ENCODE peak calls at places on chromosomes 6 and 20, in ten cellular contexts. I is heart right ventricle; U is left ventricle myocardium inferior; L is heart left ventricle; K is BE2C; C is endothelial cell of umbilical vein; Y is esophagus squamous epithelium; X is Panc1; V is cardiac muscle cell; P is effector memory CD4-positive, alpha-beta T cell. G is an unnamed sample. For H3K4me1, the result is how much of the 10 kb centered on the place peaks cover.

GRCh38 chr6:129239825-129240491 is 357.0 kb downstream of the LAMA2 start:
- DNase-seq in Y (no peak), U (no peak), K (no peak), I (no peak), L (no peak), V (no peak), C (no peak), P (no peak), X (no peak), G (no peak)

GRCh38 chr6:85795966-85796365 is 153.3 kb upstream of the SYNCRIP start:
- DNase-seq in C (no peak), Y (no peak), L (no peak), U (no peak), V (no peak), K (no peak), I (no peak), P (no peak), X (no peak), G (no peak)

GRCh38 chr6:8195040-8195713 is 92.8 kb upstream of the EEF1E1 start:
- DNase-seq in V (no peak), Y (no peak), C (no peak), U (no peak), I (no peak), K (peak), P (no peak), L (no peak), X (no peak), G (no peak)

GRCh38 chr20:8542115-8542486 is 410.0 kb downstream of the PLCB1 start:
- DNase-seq in K (peak), Y (no peak), X (no peak), C (peak), L (no peak), V (no peak), I (no peak), U (no peak), P (no peak), G (no peak)

GRCh38 chr6:168029459-168030217 is 32.2 kb downstream of the KIF25 start:
- DNase-seq in P (no peak), V (no peak), Y (no peak), X (no peak), L (no peak), K (no peak), I (no peak), C (no peak), U (no peak), G (no peak)

GRCh38 chr6:170003027-170003426 is 251.6 kb downstream of the ERMARD start:
- DNase-seq in I (no peak), Y (no peak), V (no peak), X (no peak), C (no peak), K (no peak), L (no peak), U (no peak), P (no peak), G (no peak)

GRCh38 chr6:158057213-158057987 is 75.7 kb downstream of the SYNJ2 start:
- DNase-seq in L (no peak), C (peak), P (no peak), Y (no peak), X (peak), K (no peak), V (peak), U (no peak), I (no peak), G (peak)

GRCh38 chr6:33896391-33897192 is 92.8 kb upstream of the MLN start:
- DNase-seq in K (no peak), P (no peak), V (peak), U (no peak), L (no peak), C (no peak), I (no peak), Y (no peak), X (no peak), G (peak)

GRCh38 chr20:58407201-58407873 is 18.3 kb downstream of the VAPB start:
- DNase-seq in P (no peak), L (no peak), Y (no peak), X (no peak), U (no peak), K (no peak), C (peak), V (peak), I (no peak), G (peak)

GRCh38 chr20:52191132-52191435 is 495 bp downstream of the ZFP64 start:
- DNase-seq in X (no peak), I (no peak), C (no peak), U (no peak), Y (no peak), K (no peak), P (no peak), V (no peak), L (peak), G (no peak)

GRCh38 chr6:153947817-153948447 is 91.1 kb upstream of the OPRM1 start:
- DNase-seq in X (peak), U (no peak), K (peak), V (peak), P (no peak), I (peak), Y (no peak), L (no peak), C (no peak), G (no peak)

GRCh38 chr6:71510057-71510713 is 221.6 kb downstream of the OGFRL1 start:
- DNase-seq in V (peak), Y (no peak), L (peak), P (no peak), X (no peak), K (no peak), U (peak), I (peak), C (peak), G (peak)

GRCh38 chr6:140071601-140072062 is 697.2 kb upstream of the CITED2 start:
- DNase-seq in L (no peak), U (no peak), Y (no peak), I (no peak), V (peak), K (no peak), P (no peak), C (peak), X (no peak), G (peak)

GRCh38 chr20:1215386-1216170 is 10.3 kb upstream of the RAD21L1 start:
- DNase-seq in C (no peak), V (no peak), X (no peak), L (no peak), P (no peak), U (no peak), K (no peak), I (no peak), Y (no peak), G (no peak)

GRCh38 chr20:48983423-48984400 is 62.2 kb downstream of the ARFGEF2 start:
- DNase-seq in P (no peak), C (peak), U (peak), L (peak), I (peak), V (peak), Y (no peak), K (peak), X (peak), G (peak)

GRCh38 chr20:25295386-25296093 is 47.7 kb downstream of the PYGB start:
- DNase-seq in U (peak), L (peak), K (peak), P (no peak), X (no peak), V (no peak), C (no peak), Y (no peak), I (peak), G (no peak)

GRCh38 chr20:17530153-17530552 is 1.0 kb downstream of the BFSP1 start:
- DNase-seq in I (no peak), L (no peak), C (no peak), V (no peak), U (no peak), K (no peak), P (no peak), Y (no peak), X (no peak), G (no peak)

GRCh38 chr6:337782-338464 is 45.6 kb downstream of the DUSP22 start:
- DNase-seq in U (no peak), C (no peak), P (no peak), L (no peak), I (no peak), Y (no peak), K (no peak), V (no peak), X (no peak), G (no peak)

GRCh38 chr20:31721408-31722332 is 998 bp downstream of the BCL2L1 start:
- DNase-seq in P (no peak), L (no peak), U (peak), X (no peak), C (peak), I (no peak), K (no peak), V (no peak), Y (no peak), G (no peak)

GRCh38 chr20:31718952-31719643 is 3.6 kb downstream of the BCL2L1 start:
- DNase-seq in C (no peak), P (no peak), L (no peak), V (no peak), U (no peak), I (no peak), Y (no peak), X (no peak), K (no peak), G (no peak)

GRCh38 chr20:31720486-31721407 is 1.9 kb downstream of the BCL2L1 start:
- DNase-seq in I (no peak), Y (no peak), U (no peak), L (no peak), C (peak), V (no peak), P (no peak), X (no peak), K (no peak), G (no peak)

GRCh38 chr20:31717478-31717946 is 5.2 kb downstream of the BCL2L1 start:
- DNase-seq in X (no peak), Y (no peak), K (no peak), V (no peak), I (no peak), C (no peak), L (no peak), P (no peak), U (no peak), G (no peak)

DNA sequence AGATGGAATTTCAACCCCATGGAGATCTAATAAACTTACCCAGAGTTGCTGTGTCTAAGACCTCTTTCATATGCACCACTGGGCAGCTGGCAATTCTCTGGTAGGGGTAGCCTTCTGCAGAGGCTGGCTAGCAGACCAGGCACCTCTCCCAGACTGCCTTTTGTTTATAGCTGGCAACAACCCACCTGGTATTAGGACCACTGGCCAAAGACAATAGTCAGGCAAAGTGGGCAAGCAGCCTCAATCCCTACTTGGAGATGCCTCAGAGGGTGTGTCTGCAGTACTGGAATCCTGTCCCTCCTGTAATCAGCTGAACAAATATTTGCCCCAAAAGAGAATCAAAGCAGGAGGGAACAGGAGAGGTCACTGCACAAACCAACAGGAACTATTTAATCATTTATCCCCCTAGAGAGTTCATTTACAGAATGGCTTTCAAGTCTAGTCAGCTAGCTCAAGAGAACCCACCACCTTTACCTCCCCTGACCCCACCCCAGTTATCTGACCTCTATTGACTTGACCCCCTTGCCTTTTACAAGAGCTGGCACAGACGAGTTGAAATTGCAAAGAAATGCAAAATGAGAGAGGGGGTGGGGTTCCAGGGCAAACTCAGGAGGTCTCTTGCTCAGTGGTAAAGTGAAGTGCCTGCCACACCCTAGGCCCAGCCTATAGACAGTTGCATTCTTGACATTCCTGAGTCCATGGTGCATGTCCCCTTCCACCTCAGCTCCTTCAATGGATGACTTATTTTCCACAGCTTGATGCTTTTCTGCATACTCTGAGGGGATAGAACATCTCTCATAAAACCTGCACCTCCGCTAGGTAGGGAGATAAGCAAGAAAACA is 2.8 kb downstream of the BCL2L1 start:
- DNase-seq in X (no peak), U (no peak), V (no peak), C (no peak), I (no peak), K (no peak), P (no peak), Y (no peak), L (no peak), G (no peak)
- H3K4me1 ChIP-seq in X (half or more), U (half or more), V (under half), C (under half), I (half or more), K (under half), P (under half), Y (half or more), L (under half), G (under half)

GRCh38 chr6:11835065-11835464 is 56.5 kb upstream of the ADTRP start:
- DNase-seq in K (no peak), X (no peak), V (no peak), P (no peak), Y (no peak), I (peak), L (no peak), C (no peak), U (no peak), G (no peak)

GRCh38 chr6:11831653-11832052 is 53.0 kb upstream of the ADTRP start:
- DNase-seq in X (no peak), V (no peak), Y (no peak), I (no peak), U (no peak), K (no peak), P (no peak), C (no peak), L (no peak), G (no peak)

GRCh38 chr6:11830105-11830504 is 51.5 kb upstream of the ADTRP start:
- DNase-seq in I (no peak), X (no peak), Y (no peak), C (no peak), U (no peak), P (no peak), V (no peak), K (no peak), L (no peak), G (no peak)

GRCh38 chr6:11830520-11830919 is 51.9 kb upstream of the ADTRP start:
- DNase-seq in K (no peak), L (no peak), C (no peak), V (no peak), X (no peak), Y (no peak), U (no peak), I (no peak), P (no peak), G (no peak)

GRCh38 chr6:11833626-11834592 is 55.3 kb upstream of the ADTRP start:
- DNase-seq in V (no peak), L (no peak), I (no peak), C (no peak), K (no peak), P (no peak), U (no peak), X (no peak), Y (no peak), G (no peak)
- H3K4me1 ChIP-seq in V (under half), L (under half), I (under half), C (under half), K (under half), P (under half), U (under half), X (under half), Y (under half), G (under half)

DNA sequence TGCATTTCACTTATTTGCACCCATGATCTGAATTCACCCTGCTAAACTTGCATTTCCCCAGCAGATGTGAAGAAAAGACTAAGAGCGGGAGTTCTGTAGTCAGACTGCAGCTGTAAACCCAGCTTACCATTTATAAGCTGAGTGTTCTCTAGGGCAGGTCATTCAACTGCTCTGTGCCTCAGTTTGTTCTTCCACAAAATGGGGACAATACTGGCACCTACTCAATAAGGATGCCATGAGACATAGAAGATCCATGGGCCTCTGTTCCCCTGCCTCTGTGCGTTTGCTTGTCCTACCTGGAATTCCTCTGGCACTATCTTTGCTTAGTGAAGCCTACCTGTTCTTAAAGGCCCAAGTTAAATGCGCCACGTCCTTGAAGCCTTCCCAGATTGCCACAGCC is 12.2 kb upstream of the MDFI start:
- DNase-seq in Y (no peak), X (no peak), V (no peak), C (no peak), K (no peak), I (no peak), P (no peak), U (no peak), L (no peak), G (no peak)
- H3K4me1 ChIP-seq in Y (under half), X (under half), V (under half), C (under half), K (under half), I (under half), P (under half), U (under half), L (under half), G (under half)

GRCh38 chr6:137881522-137881886 is 14.4 kb downstream of the TNFAIP3 start:
- DNase-seq in X (no peak), K (no peak), I (no peak), U (no peak), C (no peak), L (no peak), V (no peak), Y (no peak), P (no peak), G (no peak)
- H3K4me1 ChIP-seq in X (under half), K (under half), I (under half), U (under half), C (under half), L (under half), V (under half), Y (under half), P (under half), G (under half)

GRCh38 chr6:83183082-83183828 is 9.8 kb downstream of the PGM3 start:
- DNase-seq in X (no peak), U (no peak), P (no peak), K (no peak), C (no peak), I (no peak), V (peak), L (peak), Y (no peak), G (peak)
- H3K4me1 ChIP-seq in X (under half), U (under half), P (under half), K (under half), C (under half), I (under half), V (under half), L (under half), Y (under half), G (under half)

DNA sequence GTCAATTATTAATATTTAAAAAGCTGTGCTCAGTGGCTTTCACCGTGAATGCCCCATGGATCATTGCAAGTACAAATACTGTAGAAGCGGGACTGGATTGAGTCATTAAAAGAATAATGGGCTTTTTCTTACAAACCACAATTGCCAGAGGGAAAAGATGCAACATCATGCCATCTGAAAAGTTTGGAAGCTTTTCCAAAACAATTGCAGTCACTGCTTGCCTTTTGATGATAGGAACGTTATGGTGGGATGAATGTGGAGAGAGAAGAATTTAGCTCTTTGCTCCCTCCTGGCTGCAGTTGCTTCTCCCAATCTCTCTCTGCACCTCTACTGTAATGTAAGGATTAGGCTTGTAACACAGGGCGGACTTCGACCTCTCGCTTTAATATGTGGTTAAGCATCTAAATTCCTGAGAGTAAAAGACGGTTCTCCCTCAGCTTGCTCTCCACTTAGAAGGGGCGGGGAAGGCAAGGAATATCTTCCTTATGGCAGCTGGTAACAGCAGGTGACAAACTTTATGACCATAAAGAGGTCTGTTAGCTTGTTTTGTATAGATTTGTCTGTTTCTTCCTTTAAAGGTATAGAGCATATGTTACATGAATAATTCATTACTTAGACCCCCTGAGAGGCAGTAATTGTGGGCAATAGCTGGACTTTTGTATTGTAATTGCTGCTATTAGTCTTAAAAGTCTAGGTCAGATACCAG is 376.1 kb downstream of the UTRN start:
- DNase-seq in I (no peak), P (no peak), X (no peak), Y (no peak), K (no peak), C (no peak), L (no peak), U (no peak), V (no peak), G (peak)
- H3K4me1 ChIP-seq in I (under half), P (under half), X (under half), Y (under half), K (under half), C (under half), L (under half), U (under half), V (under half), G (under half)

DNA sequence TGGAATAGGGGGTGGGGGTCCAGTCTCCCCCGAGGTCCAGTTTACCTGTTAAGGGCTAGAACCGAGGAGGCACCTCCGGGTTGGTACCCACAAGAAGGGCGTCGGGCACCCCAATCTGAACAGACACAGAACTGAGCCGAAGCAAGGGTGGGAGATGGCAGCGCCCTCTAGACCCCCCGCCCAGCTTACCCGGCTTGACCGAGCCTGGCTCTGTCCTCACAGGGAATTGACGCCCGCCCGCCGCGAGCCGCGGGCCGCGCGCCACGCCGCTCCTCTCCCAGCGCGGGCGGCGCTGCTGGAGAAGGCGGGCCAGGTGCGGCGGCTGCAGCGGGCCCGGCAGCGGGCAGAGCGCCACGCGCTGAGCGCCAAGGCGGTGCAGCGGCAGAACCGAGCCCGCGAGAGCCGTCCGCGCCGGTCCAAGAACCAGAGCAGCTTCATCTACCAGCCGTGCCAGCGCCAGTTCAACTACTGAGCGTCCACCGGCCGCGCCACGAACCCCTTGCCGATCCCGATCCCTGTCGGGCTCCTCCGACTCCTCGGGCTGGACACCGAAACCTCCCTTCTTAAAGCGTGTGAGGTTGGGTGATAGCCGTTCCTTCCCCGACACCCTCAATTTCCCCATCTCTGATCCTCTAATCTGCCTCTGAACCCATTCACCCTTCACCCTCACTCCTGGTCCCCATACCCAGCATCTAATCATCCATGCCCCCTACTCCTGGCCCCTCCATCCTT is 5.9 kb downstream of the TP53INP2 start:
- DNase-seq in K (peak), L (peak), P (peak), X (no peak), V (peak), C (peak), I (peak), Y (no peak), U (peak), G (peak)
- H3K4me1 ChIP-seq in K (under half), L (under half), P (under half), X (under half), V (under half), C (under half), I (half or more), Y (under half), U (half or more), G (under half)